ENCODE peak calls at places on chromosomes 7 and 10, in eight cellular contexts. Z is A549, M is fibroblast of pulmonary artery, B is hepatocyte, V is fibroblast of lung, Q is neural crest cell, Y is cardiac fibroblast, H is brain microvascular endothelial cell. R is an unnamed sample.

GRCh38 chr7:157978766-157979165 is 608.9 kb downstream of the PTPRN2 start:
- DNase-seq in Z (no peak), M (no peak), B (no peak), V (no peak), Q (no peak), Y (no peak), H (no peak), R (no peak)

GRCh38 chr7:111527545-111527944 is 34.7 kb downstream of the IMMP2L start:
- DNase-seq in Z (no peak), M (no peak), B (no peak), V (no peak), Q (no peak), Y (no peak), H (no peak), R (peak; percentile 34)

GRCh38 chr7:155560982-155561686 is 14.8 kb upstream of the CNPY1 start:
- DNase-seq in Z (no peak), M (no peak), B (no peak), V (no peak), Q (no peak), Y (no peak), H (no peak), R (no peak)

GRCh38 chr7:41887446-41887845 is 184.6 kb upstream of the INHBA start:
- DNase-seq in Z (no peak), M (peak; percentile 46), B (no peak), V (no peak), Q (no peak), Y (peak; percentile 45), H (no peak), R (no peak)

GRCh38 chr7:141593134-141593533 is 41.9 kb downstream of the AGK start:
- DNase-seq in Z (peak; percentile 67), M (peak; percentile 81), B (peak; percentile 24), V (peak; percentile 75), Q (no peak), Y (peak; percentile 76), H (peak; percentile 93), R (peak; percentile 11)

GRCh38 chr7:64300641-64301405 is 12.9 kb upstream of the ZNF736 start:
- DNase-seq in Z (no peak), M (no peak), B (no peak), V (no peak), Q (no peak), Y (no peak), H (no peak), R (no peak)

GRCh38 chr10:126905776-126906703 is 812 bp downstream of the DOCK1 start:
- DNase-seq in Z (peak; percentile 30), M (peak; percentile 31), B (peak; percentile 56), V (peak; percentile 55), Q (peak; percentile 52), Y (peak; percentile 35), H (no peak), R (no peak)

GRCh38 chr10:72340911-72341310 is 13.8 kb downstream of the DNAJB12 start:
- DNase-seq in Z (no peak), M (no peak), B (peak; percentile 3), V (no peak), Q (no peak), Y (no peak), H (no peak), R (no peak)

GRCh38 chr7:30800785-30801252 is 29.6 kb downstream of the MINDY4 start:
- DNase-seq in Z (peak; percentile 58), M (peak; percentile 90), B (peak; percentile 84), V (peak; percentile 86), Q (peak; percentile 30), Y (peak; percentile 90), H (peak; percentile 78), R (peak; percentile 74)

GRCh38 chr10:129526943-129527342 is 59.9 kb downstream of the MGMT start:
- DNase-seq in Z (no peak), M (no peak), B (no peak), V (no peak), Q (no peak), Y (no peak), H (no peak), R (no peak)

GRCh38 chr7:47581821-47582747 is at the start of gene TNS3:
- DNase-seq in Z (peak; percentile 72), M (peak; percentile 51), B (peak; percentile 85), V (peak; percentile 44), Q (peak; percentile 46), Y (peak; percentile 59), H (no peak), R (peak; percentile 30)

GRCh38 chr10:15601819-15602218 is 117.9 kb downstream of the ITGA8 start:
- DNase-seq in Z (no peak), M (no peak), B (no peak), V (no peak), Q (no peak), Y (no peak), H (no peak), R (no peak)

GRCh38 chr10:102796407-102797176 is 40.6 kb downstream of the CYP17A1 start:
- DNase-seq in Z (no peak), M (peak; percentile 73), B (peak; percentile 51), V (peak; percentile 64), Q (no peak), Y (peak; percentile 82), H (peak; percentile 50), R (peak; percentile 74)

GRCh38 chr10:31098091-31098490 is 66.4 kb upstream of the ZNF438 start:
- DNase-seq in Z (no peak), M (peak; percentile 64), B (no peak), V (peak; percentile 17), Q (no peak), Y (peak; percentile 68), H (no peak), R (no peak)

GRCh38 chr7:39405591-39405990 is 160.6 kb upstream of the YAE1 start:
- DNase-seq in Z (no peak), M (no peak), B (no peak), V (no peak), Q (no peak), Y (no peak), H (no peak), R (no peak)

GRCh38 chr10:128274938-128275337 is 148.7 kb upstream of the MKI67 start:
- DNase-seq in Z (no peak), M (peak; percentile 12), B (peak; percentile 23), V (no peak), Q (no peak), Y (peak; percentile 46), H (no peak), R (no peak)

GRCh38 chr7:7665031-7665430 is 24.5 kb downstream of the UMAD1 start:
- DNase-seq in Z (no peak), M (no peak), B (no peak), V (no peak), Q (no peak), Y (no peak), H (no peak), R (no peak)

GRCh38 chr7:7667187-7667586 is 26.6 kb downstream of the UMAD1 start:
- DNase-seq in Z (no peak), M (no peak), B (no peak), V (no peak), Q (no peak), Y (no peak), H (no peak), R (no peak)

GRCh38 chr7:7664344-7664743 is 23.8 kb downstream of the UMAD1 start:
- DNase-seq in Z (no peak), M (no peak), B (no peak), V (no peak), Q (no peak), Y (no peak), H (no peak), R (no peak)

GRCh38 chr7:7662527-7662926 is 22.0 kb downstream of the UMAD1 start:
- DNase-seq in Z (peak; percentile 6), M (no peak), B (no peak), V (peak; percentile 52), Q (no peak), Y (no peak), H (peak; percentile 27), R (no peak)
- TF ChIP-seq CTCF in Z (peak; percentile 32), M (peak; percentile 27), B (peak; percentile 43), V (peak; percentile 23), Q (peak; percentile 49), Y (peak; percentile 18), H (peak; percentile 65), R (no peak)

DNA sequence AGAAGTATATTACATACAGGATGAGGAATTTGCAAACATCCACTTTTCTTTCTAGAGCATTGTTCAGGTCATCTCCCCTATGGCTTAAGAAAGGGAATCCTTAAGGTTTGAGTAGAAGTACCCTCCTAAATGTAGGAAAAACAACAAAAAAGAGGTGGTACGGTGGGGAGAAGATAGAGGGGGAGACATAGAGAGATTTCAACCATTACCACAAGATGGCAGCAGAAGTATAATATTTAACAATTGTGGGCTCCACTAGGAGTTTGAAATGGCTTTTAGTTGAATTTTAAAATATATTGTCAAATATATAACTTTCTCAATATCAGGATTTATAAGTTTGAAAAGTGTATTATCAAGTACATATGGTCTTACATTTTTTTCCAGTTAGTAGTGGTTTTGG is 72.7 kb upstream of the PRKG1 start:
- DNase-seq in Z (no peak), M (peak; percentile 58), B (peak; percentile 48), V (peak; percentile 54), Q (no peak), Y (peak; percentile 55), H (no peak), R (no peak)
- TF ChIP-seq CTCF in Z (peak; percentile 66), M (peak; percentile 59), B (peak; percentile 78), V (peak; percentile 47), Q (peak; percentile 80), Y (peak; percentile 54), H (peak; percentile 54), R (peak; percentile 11)

GRCh38 chr10:20714979-20715378 is 182.1 kb downstream of the NEBL start:
- DNase-seq in Z (no peak), M (no peak), B (no peak), V (no peak), Q (no peak), Y (no peak), H (no peak), R (no peak)
- TF ChIP-seq CTCF in Z (no peak), M (no peak), B (no peak), V (no peak), Q (no peak), Y (no peak), H (no peak), R (no peak)

GRCh38 chr10:69334258-69335062 is 56.2 kb downstream of the HK1 start:
- DNase-seq in Z (no peak), M (no peak), B (no peak), V (no peak), Q (no peak), Y (no peak), H (no peak), R (no peak)

GRCh38 chr10:69332278-69333010 is 54.1 kb downstream of the HK1 start:
- DNase-seq in Z (no peak), M (no peak), B (no peak), V (peak; percentile 44), Q (no peak), Y (no peak), H (peak; percentile 74), R (no peak)

GRCh38 chr10:69335063-69335587 is 56.8 kb downstream of the HK1 start:
- DNase-seq in Z (no peak), M (peak; percentile 64), B (no peak), V (peak; percentile 80), Q (no peak), Y (peak; percentile 89), H (no peak), R (no peak)

GRCh38 chr10:69331161-69331560 is 52.9 kb downstream of the HK1 start:
- DNase-seq in Z (no peak), M (no peak), B (no peak), V (no peak), Q (no peak), Y (no peak), H (no peak), R (no peak)

DNA sequence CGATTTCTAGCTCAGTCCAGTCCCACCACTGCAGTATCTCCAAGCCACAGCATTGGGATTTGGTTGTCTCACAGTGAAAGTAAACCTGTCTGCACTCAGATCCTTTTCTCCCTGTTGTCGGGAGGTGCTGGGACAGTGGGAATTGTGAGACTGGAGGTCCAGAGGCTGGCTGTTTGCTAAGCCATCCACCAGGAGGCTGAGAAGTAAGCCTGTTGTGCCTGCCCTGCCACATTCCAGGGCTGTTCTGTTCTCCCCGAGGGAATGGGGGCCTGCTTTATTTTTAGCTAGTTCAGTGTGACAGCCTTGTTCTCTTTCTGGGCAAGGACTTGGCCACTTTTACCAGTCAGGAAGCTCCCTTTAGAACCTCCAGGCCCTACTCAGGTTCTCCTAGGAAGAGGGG is 54.9 kb downstream of the HK1 start:
- DNase-seq in Z (no peak), M (peak; percentile 56), B (peak; percentile 71), V (no peak), Q (no peak), Y (peak; percentile 69), H (peak; percentile 29), R (no peak)
- TF ChIP-seq CTCF in Z (no peak), M (peak; percentile 45), B (peak; percentile 4), V (peak; percentile 3), Q (peak; percentile 59), Y (peak; percentile 39), H (peak; percentile 57), R (no peak)